ENCODE peak calls at places on chromosomes 11 and 22, in five cellular contexts. Q is HEK293T, K is HepG2, S is K562, N is GM12878. Y is an unnamed sample.
A peak's percentile ranks its signal among the peaks of the same experiment; 100 is the strongest.

GRCh38 chr11:1458340-1459218 is 28.0 kb downstream of the MOB2 start:
- DNase-seq in Q (peak; percentile 25), K (no peak), S (peak; percentile 89), N (no peak), Y (peak; percentile 90)

GRCh38 chr11:117658809-117659208 is 138.2 kb downstream of the DSCAML1 start:
- DNase-seq in Q (no peak), K (no peak), S (no peak), N (no peak), Y (no peak)

GRCh38 chr11:27239305-27239942 is 123.6 kb downstream of the CCDC34 start:
- DNase-seq in Q (no peak), K (no peak), S (no peak), N (no peak), Y (no peak)

GRCh38 chr11:63985812-63986155 is 454 bp upstream of the OTUB1 start:
- DNase-seq in Q (no peak), K (no peak), S (no peak), N (peak; percentile 15), Y (peak; percentile 60)

GRCh38 chr22:35582861-35583670 is 34.1 kb downstream of the MB start:
- DNase-seq in Q (peak; percentile 91), K (peak; percentile 59), S (peak; percentile 85), N (peak; percentile 7), Y (peak; percentile 88)

GRCh38 chr11:129881570-129882170 is 13.7 kb downstream of the NFRKB start:
- DNase-seq in Q (peak; percentile 64), K (peak; percentile 30), S (peak; percentile 56), N (no peak), Y (peak; percentile 74)

GRCh38 chr11:110491577-110492352 is 62.0 kb downstream of the FDX1 start:
- DNase-seq in Q (no peak), K (no peak), S (no peak), N (no peak), Y (no peak)

GRCh38 chr11:720642-721346 is 14.8 kb downstream of the EPS8L2 start:
- DNase-seq in Q (no peak), K (no peak), S (peak; percentile 83), N (no peak), Y (peak; percentile 86)

GRCh38 chr22:39078329-39078728 is 1.3 kb downstream of the APOBEC3G start:
- DNase-seq in Q (no peak), K (no peak), S (no peak), N (no peak), Y (no peak)

GRCh38 chr11:123725995-123726655 is 15.3 kb downstream of the ZNF202 start:
- DNase-seq in Q (no peak), K (no peak), S (no peak), N (no peak), Y (no peak)

GRCh38 chr11:122226810-122227379 is 110.9 kb upstream of the BLID start:
- DNase-seq in Q (no peak), K (no peak), S (no peak), N (no peak), Y (no peak)

GRCh38 chr11:128235446-128235845 is 351.9 kb downstream of the ETS1 start:
- DNase-seq in Q (no peak), K (no peak), S (no peak), N (no peak), Y (peak; percentile 23)

GRCh38 chr11:66580803-66581202 is 12.1 kb downstream of the CCDC87 start:
- DNase-seq in Q (no peak), K (no peak), S (no peak), N (no peak), Y (no peak)

GRCh38 chr11:10692716-10693115 is 839 bp downstream of the IRAG1 start:
- DNase-seq in Q (no peak), K (no peak), S (no peak), N (no peak), Y (peak; percentile 38)

DNA sequence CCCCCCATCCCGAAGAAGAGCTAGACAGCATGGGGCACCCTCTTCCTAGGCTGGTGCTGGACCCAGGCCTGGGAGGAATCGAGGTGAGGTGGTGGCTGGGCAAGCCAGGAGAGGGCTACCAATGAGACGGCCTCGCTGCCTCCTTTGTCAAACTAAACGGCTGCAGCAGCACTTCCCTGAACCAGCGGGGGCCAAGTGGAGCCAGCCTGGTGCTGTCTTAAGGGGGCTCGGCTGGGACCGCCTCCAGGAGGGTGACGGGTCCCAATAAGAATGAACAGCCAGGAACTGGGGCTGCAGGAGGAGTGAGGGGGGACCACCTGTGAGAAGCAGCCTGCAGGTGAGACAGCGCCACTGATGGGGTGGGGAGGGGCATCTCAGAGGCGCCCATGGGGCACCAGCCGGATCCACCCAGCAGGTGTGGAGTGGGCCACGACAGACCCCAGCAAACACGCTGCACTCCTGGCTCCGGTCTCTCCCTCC is 17.1 kb downstream of the IFT27 start:
- DNase-seq in Q (no peak), K (no peak), S (no peak), N (no peak), Y (no peak)
- TF ChIP-seq FOXM1 in Q (no peak), K (no peak), S (no peak), N (no peak), Y (no peak)

DNA sequence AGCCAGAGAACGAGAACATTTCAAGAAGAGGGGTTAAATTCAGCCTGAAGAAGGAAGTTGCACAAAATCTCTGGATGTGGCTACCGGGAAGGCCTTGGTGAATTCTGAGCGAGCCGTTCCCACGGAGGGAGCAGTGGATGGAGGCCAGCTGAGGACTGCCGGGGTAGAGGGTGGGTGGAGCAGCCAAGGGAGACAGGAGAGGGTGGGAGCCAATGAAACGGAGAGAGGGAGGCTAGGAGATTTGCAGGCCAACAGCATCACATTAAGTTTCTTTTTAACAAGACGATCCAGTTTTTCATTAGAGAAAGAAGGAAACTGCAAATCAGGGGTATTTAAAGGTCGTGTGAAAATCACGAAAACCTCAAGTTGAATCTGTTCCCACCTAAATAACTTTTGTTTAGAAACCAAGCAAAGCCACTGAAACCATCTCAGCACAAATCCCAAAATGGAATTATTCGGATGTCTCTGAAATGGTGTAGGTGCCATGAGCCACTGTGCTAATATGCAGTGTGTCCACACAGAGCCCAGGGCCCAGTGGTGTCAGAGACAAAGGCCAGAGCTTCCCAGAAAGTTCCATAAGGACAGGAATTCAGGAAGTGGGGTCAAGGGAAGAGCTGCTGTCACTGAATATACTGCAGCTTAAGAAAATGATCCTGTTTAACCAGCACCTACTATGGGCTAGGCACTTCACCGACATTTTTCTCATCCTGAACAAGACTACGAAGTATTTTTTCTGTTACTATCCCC is 59.7 kb upstream of the SLC35C1 start:
- DNase-seq in Q (no peak), K (no peak), S (no peak), N (no peak), Y (no peak)
- TF ChIP-seq FOXM1 in Q (no peak), K (no peak), S (no peak), N (no peak), Y (no peak)

GRCh38 chr11:72683782-72684200 is 9.6 kb upstream of the PDE2A start:
- DNase-seq in Q (peak; percentile 82), K (peak; percentile 33), S (peak; percentile 75), N (no peak), Y (peak; percentile 91)
- TF ChIP-seq FOXM1 in Q (no peak), K (no peak), S (no peak), N (no peak), Y (no peak)

GRCh38 chr22:43186272-43187170 is at the start of gene TTLL12:
- DNase-seq in Q (peak; percentile 83), K (no peak), S (peak; percentile 68), N (no peak), Y (peak; percentile 84)

GRCh38 chr22:43187171-43188099 is 501 bp upstream of the TTLL12 start:
- DNase-seq in Q (peak; percentile 97), K (peak; percentile 87), S (peak; percentile 90), N (peak; percentile 88), Y (peak; percentile 92)

GRCh38 chr22:43183496-43184263 is 3.3 kb downstream of the TTLL12 start:
- DNase-seq in Q (no peak), K (peak; percentile 67), S (peak; percentile 79), N (no peak), Y (no peak)

GRCh38 chr22:43188829-43189545 is 2.1 kb upstream of the TTLL12 start:
- DNase-seq in Q (no peak), K (peak; percentile 47), S (no peak), N (no peak), Y (no peak)

DNA sequence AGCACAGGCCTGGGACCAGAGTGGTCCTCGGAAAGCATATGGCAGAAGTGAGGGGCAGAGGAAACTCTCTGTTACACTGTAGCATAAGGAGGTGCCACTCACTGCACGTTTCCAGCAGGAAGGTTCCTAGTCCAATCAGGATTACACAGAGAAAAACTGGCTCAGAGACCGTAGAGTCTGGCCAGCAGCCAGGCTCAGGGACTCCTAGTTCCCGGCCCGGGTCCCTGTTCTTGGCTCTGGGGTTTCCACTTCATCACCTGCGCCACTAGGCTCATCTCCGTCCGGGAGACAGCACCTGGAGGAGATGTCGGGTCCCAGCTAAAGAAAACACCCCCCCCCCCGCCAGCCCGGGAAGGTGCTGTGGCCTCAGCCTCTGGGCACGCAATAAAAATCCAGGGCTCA is 1.1 kb downstream of the TTLL12 start:
- DNase-seq in Q (no peak), K (peak; percentile 45), S (no peak), N (no peak), Y (peak; percentile 58)
- TF ChIP-seq FOXM1 in Q (no peak), K (no peak), S (no peak), N (no peak), Y (no peak)

GRCh38 chr11:78818201-78818600 is 243.5 kb upstream of the NARS2 start:
- DNase-seq in Q (no peak), K (no peak), S (no peak), N (no peak), Y (no peak)
- TF ChIP-seq FOXM1 in Q (no peak), K (no peak), S (no peak), N (no peak), Y (no peak)

GRCh38 chr11:8964324-8965320 is at the start of gene TMEM9B:
- DNase-seq in Q (peak; percentile 81), K (peak; percentile 84), S (peak; percentile 85), N (peak; percentile 62), Y (peak; percentile 95)

GRCh38 chr11:8962827-8963226 is 1.4 kb downstream of the TMEM9B start:
- DNase-seq in Q (no peak), K (no peak), S (peak; percentile 31), N (no peak), Y (no peak)

GRCh38 chr11:8963569-8964323 is 496 bp downstream of the TMEM9B start:
- DNase-seq in Q (peak; percentile 71), K (peak; percentile 70), S (no peak), N (peak; percentile 37), Y (peak; percentile 85)

GRCh38 chr11:8971917-8972316 is 7.7 kb upstream of the TMEM9B start:
- DNase-seq in Q (no peak), K (no peak), S (no peak), N (no peak), Y (no peak)

GRCh38 chr11:8967159-8967558 is 2.9 kb upstream of the TMEM9B start:
- DNase-seq in Q (no peak), K (no peak), S (no peak), N (no peak), Y (no peak)
- TF ChIP-seq FOXM1 in Q (no peak), K (no peak), S (no peak), N (no peak), Y (no peak)

GRCh38 chr22:49753961-49754673 is 73.6 kb downstream of the BRD1 start:
- DNase-seq in Q (no peak), K (no peak), S (no peak), N (no peak), Y (peak; percentile 59)

GRCh38 chr22:49756201-49756600 is 71.5 kb downstream of the BRD1 start:
- DNase-seq in Q (no peak), K (no peak), S (no peak), N (no peak), Y (no peak)

GRCh38 chr22:49753276-49753884 is 74.3 kb downstream of the BRD1 start:
- DNase-seq in Q (no peak), K (no peak), S (no peak), N (no peak), Y (peak; percentile 80)

GRCh38 chr22:49756656-49757055 is 71.0 kb downstream of the BRD1 start:
- DNase-seq in Q (no peak), K (no peak), S (no peak), N (no peak), Y (no peak)

GRCh38 chr22:49754674-49755590 is 72.7 kb downstream of the BRD1 start:
- DNase-seq in Q (no peak), K (no peak), S (no peak), N (no peak), Y (peak; percentile 41)
- TF ChIP-seq FOXM1 in Q (no peak), K (no peak), S (no peak), N (no peak), Y (no peak)